ENCODE peak calls at places on chromosomes 3 and 15, in seven cellular contexts. O, H, Q, W, A, L and J are unnamed samples.

GRCh38 chr3:46049093-46049492 is 21.8 kb upstream of the XCR1 start:
- DNase-seq in O (no peak), H (no peak), Q (no peak), W (no peak), A (no peak), L (no peak), J (no peak)

GRCh38 chr3:56042326-56042951 is 425.8 kb downstream of the ERC2 start:
- DNase-seq in O (peak; percentile 36), H (no peak), Q (peak; percentile 43), W (peak; percentile 51), A (no peak), L (no peak), J (no peak)

GRCh38 chr3:72247645-72248388 is 462.9 kb upstream of the PROK2 start:
- DNase-seq in O (no peak), H (no peak), Q (no peak), W (no peak), A (no peak), L (no peak), J (no peak)

GRCh38 chr3:173660645-173661299 is 263.2 kb downstream of the NLGN1 start:
- DNase-seq in O (no peak), H (no peak), Q (no peak), W (peak; percentile 73), A (no peak), L (no peak), J (no peak)

GRCh38 chr15:70647396-70647795 is 116.0 kb downstream of the UACA start:
- DNase-seq in O (no peak), H (no peak), Q (no peak), W (no peak), A (no peak), L (no peak), J (no peak)

GRCh38 chr3:126179825-126180476 is 435 bp downstream of the ALDH1L1 start:
- DNase-seq in O (no peak), H (no peak), Q (peak; percentile 46), W (no peak), A (no peak), L (peak; percentile 81), J (no peak)

GRCh38 chr15:59696332-59696731 is 7.2 kb upstream of the BNIP2 start:
- DNase-seq in O (no peak), H (no peak), Q (no peak), W (no peak), A (no peak), L (no peak), J (no peak)

GRCh38 chr3:64975138-64975537 is 287.3 kb upstream of the ADAMTS9 start:
- DNase-seq in O (no peak), H (no peak), Q (no peak), W (no peak), A (no peak), L (no peak), J (no peak)

GRCh38 chr3:94071713-94072284 is 8.9 kb downstream of the NSUN3 start:
- DNase-seq in O (no peak), H (no peak), Q (no peak), W (no peak), A (no peak), L (no peak), J (no peak)

GRCh38 chr3:4996771-4997291 is 17.6 kb downstream of the BHLHE40 start:
- DNase-seq in O (no peak), H (no peak), Q (no peak), W (no peak), A (no peak), L (no peak), J (no peak)

GRCh38 chr15:54556231-54556630 is 578.0 kb downstream of the UNC13C start:
- DNase-seq in O (no peak), H (no peak), Q (no peak), W (no peak), A (no peak), L (no peak), J (no peak)

GRCh38 chr15:28098766-28099554 is at the start of gene OCA2:
- DNase-seq in O (peak; percentile 34), H (peak; percentile 62), Q (peak; percentile 89), W (peak; percentile 36), A (no peak), L (peak; percentile 64), J (no peak)

GRCh38 chr3:71232895-71233294 is 350.6 kb downstream of the FOXP1 start:
- DNase-seq in O (no peak), H (no peak), Q (no peak), W (no peak), A (no peak), L (no peak), J (no peak)

GRCh38 chr3:197234947-197235914 is 63.2 kb downstream of the DLG1 start:
- DNase-seq in O (no peak), H (no peak), Q (peak; percentile 45), W (no peak), A (no peak), L (peak; percentile 22), J (no peak)

GRCh38 chr15:52527898-52528464 is 699 bp downstream of the MYO5A start:
- DNase-seq in O (peak; percentile 10), H (peak; percentile 48), Q (peak; percentile 65), W (peak; percentile 68), A (peak; percentile 20), L (no peak), J (no peak)

GRCh38 chr3:145936986-145937385 is 224.0 kb downstream of the PLOD2 start:
- DNase-seq in O (no peak), H (no peak), Q (no peak), W (peak; percentile 46), A (no peak), L (no peak), J (no peak)

GRCh38 chr3:8713901-8714759 is 19.5 kb upstream of the CAV3 start:
- DNase-seq in O (peak; percentile 7), H (no peak), Q (peak; percentile 46), W (peak; percentile 43), A (peak; percentile 51), L (no peak), J (no peak)

GRCh38 chr15:76056931-76057330 is 2.9 kb upstream of the TMEM266 start:
- DNase-seq in O (no peak), H (no peak), Q (no peak), W (no peak), A (no peak), L (no peak), J (no peak)

GRCh38 chr3:8237893-8238292 is 263.7 kb upstream of the LMCD1 start:
- DNase-seq in O (no peak), H (no peak), Q (no peak), W (no peak), A (no peak), L (no peak), J (no peak)

GRCh38 chr3:98827221-98827620 is 64.1 kb downstream of the ST3GAL6 start:
- DNase-seq in O (no peak), H (no peak), Q (peak; percentile 72), W (no peak), A (no peak), L (no peak), J (no peak)

GRCh38 chr3:31094048-31094447 is 199.6 kb upstream of the GADL1 start:
- DNase-seq in O (no peak), H (no peak), Q (no peak), W (no peak), A (no peak), L (no peak), J (no peak)

GRCh38 chr3:16329792-16330061 is 64.7 kb downstream of the OXNAD1 start:
- DNase-seq in O (no peak), H (no peak), Q (no peak), W (no peak), A (no peak), L (no peak), J (no peak)

GRCh38 chr3:57298041-57298440 is 5.6 kb upstream of the ASB14 start:
- DNase-seq in O (no peak), H (no peak), Q (no peak), W (peak; percentile 73), A (peak; percentile 32), L (no peak), J (no peak)

GRCh38 chr15:58522391-58522790 is 90.6 kb downstream of the LIPC start:
- DNase-seq in O (no peak), H (no peak), Q (no peak), W (no peak), A (no peak), L (no peak), J (no peak)

GRCh38 chr3:12420393-12420792 is 63.9 kb upstream of the TSEN2 start:
- DNase-seq in O (no peak), H (peak; percentile 31), Q (no peak), W (no peak), A (no peak), L (no peak), J (no peak)

GRCh38 chr15:60916032-60916673 is 312.9 kb downstream of the RORA start:
- DNase-seq in O (peak; percentile 32), H (no peak), Q (no peak), W (no peak), A (no peak), L (no peak), J (no peak)

GRCh38 chr15:69081310-69082004 is 67.0 kb downstream of the NOX5 start:
- DNase-seq in O (no peak), H (no peak), Q (no peak), W (peak; percentile 46), A (no peak), L (peak; percentile 26), J (no peak)

GRCh38 chr15:62757535-62757934 is 285.0 kb upstream of the TPM1 start:
- DNase-seq in O (no peak), H (no peak), Q (no peak), W (no peak), A (no peak), L (no peak), J (no peak)

GRCh38 chr3:59754456-59754855 is 704.6 kb upstream of the CFAP20DC start:
- DNase-seq in O (no peak), H (no peak), Q (no peak), W (no peak), A (no peak), L (no peak), J (no peak)